ENCODE peak calls at places on chromosomes 11 and 22, in seven cellular contexts. O is mesendoderm, U is NT2/D1, M is heart right ventricle, B is H7, D is adipocyte, K is right lobe of liver. I is an unnamed sample.

GRCh38 chr11:130801287-130802146 is 114.8 kb downstream of the SNX19 start:
- DNase-seq in M (no peak), K (no peak), B (no peak), D (peak; percentile 43), O (no peak), U (no peak), I (no peak)

GRCh38 chr11:66325140-66325754 is 8.4 kb upstream of the CD248 start:
- DNase-seq in D (no peak), U (no peak), M (no peak), K (no peak), O (no peak), B (no peak), I (no peak)

GRCh38 chr22:20437253-20438065 is at the start of gene SCARF2:
- DNase-seq in D (peak; percentile 91), K (no peak), M (peak; percentile 72), B (peak; percentile 98), O (peak; percentile 79), U (no peak), I (no peak)

GRCh38 chr11:14075118-14075601 is 112.6 kb downstream of the SPON1 start:
- DNase-seq in D (no peak), O (peak; percentile 73), B (no peak), U (no peak), M (no peak), K (no peak), I (peak; percentile 58)

GRCh38 chr11:64121637-64122410 is 44.1 kb downstream of the MACROD1 start:
- DNase-seq in O (no peak), D (peak; percentile 39), K (no peak), U (no peak), B (no peak), M (no peak), I (peak; percentile 58)

GRCh38 chr11:103528596-103528995 is 419.4 kb downstream of the DYNC2H1 start:
- DNase-seq in D (peak; percentile 22), M (no peak), B (no peak), O (no peak), K (no peak), U (no peak), I (no peak)

GRCh38 chr22:29907753-29908515 is 25.0 kb downstream of the MTMR3 start:
- DNase-seq in B (no peak), K (peak; percentile 60), D (peak; percentile 92), O (peak; percentile 47), M (peak; percentile 72), U (no peak), I (peak; percentile 98)

GRCh38 chr11:16605440-16605970 is 132.9 kb upstream of the C11orf58 start:
- DNase-seq in M (peak; percentile 43), B (peak; percentile 70), K (peak; percentile 58), D (peak; percentile 78), U (no peak), O (peak; percentile 53), I (peak; percentile 42)

GRCh38 chr11:118263694-118264567 is at the start of gene MPZL2:
- DNase-seq in O (peak; percentile 57), K (peak; percentile 89), M (no peak), D (no peak), B (peak; percentile 38), U (no peak), I (peak; percentile 98)

GRCh38 chr11:130124096-130124495 is 35.5 kb upstream of the ST14 start:
- DNase-seq in O (no peak), M (peak; percentile 72), B (no peak), U (no peak), K (peak; percentile 90), D (peak; percentile 93), I (peak; percentile 91)

GRCh38 chr11:57345555-57346151 is 7.5 kb downstream of the P2RX3 start:
- DNase-seq in U (peak; percentile 79), O (peak; percentile 90), D (peak; percentile 90), M (peak; percentile 42), B (peak; percentile 93), K (peak; percentile 76), I (peak; percentile 80)

GRCh38 chr11:68038226-68038717 is 553 bp upstream of the TCIRG1 start:
- DNase-seq in D (no peak), K (peak; percentile 97), O (no peak), U (no peak), B (peak; percentile 79), M (no peak), I (no peak)

GRCh38 chr11:112212710-112213109 is 13.5 kb upstream of the PTS start:
- DNase-seq in D (no peak), K (no peak), O (no peak), U (no peak), B (no peak), M (no peak), I (peak; percentile 35)

GRCh38 chr11:64448599-64449380 is 89.8 kb downstream of the RPS6KA4 start:
- DNase-seq in M (peak; percentile 86), B (peak; percentile 96), K (peak; percentile 84), D (peak; percentile 91), O (peak; percentile 87), U (peak; percentile 71), I (peak; percentile 68)

GRCh38 chr22:28254396-28254795 is 335.3 kb upstream of the PITPNB start:
- DNase-seq in M (no peak), K (no peak), B (no peak), U (no peak), O (no peak), D (no peak), I (no peak)

GRCh38 chr11:74418509-74418895 is 20.3 kb upstream of the PGM2L1 start:
- DNase-seq in M (no peak), K (no peak), D (peak; percentile 67), O (no peak), U (no peak), B (no peak), I (peak; percentile 82)

GRCh38 chr11:123690490-123690889 is 36.1 kb upstream of the SCN3B start:
- DNase-seq in M (no peak), K (no peak), B (no peak), D (no peak), U (no peak), O (peak; percentile 12), I (peak; percentile 82)

DNA sequence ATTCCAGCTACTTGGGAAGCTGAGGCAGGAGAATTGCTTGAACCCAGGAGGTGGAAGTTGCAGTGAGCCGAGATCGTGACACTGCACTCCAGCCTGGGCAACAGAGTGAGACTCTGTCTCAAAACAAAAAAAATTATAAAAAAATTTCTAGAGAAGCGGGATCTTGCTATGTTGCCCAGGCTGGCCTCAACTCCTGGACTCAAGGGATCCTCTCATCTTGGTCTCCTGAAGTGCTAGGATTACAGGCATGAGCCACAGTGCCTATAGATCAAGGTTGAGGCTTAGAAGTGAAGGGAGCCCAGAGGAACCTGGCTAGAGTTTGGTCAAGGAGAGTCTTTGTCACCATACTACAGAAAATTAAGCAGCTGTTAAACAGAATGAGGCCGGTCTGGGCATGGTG is 1.4 kb upstream of the MCM5 start:
- DNase-seq in D (no peak), U (no peak), O (no peak), B (no peak), M (no peak), K (no peak), I (no peak)
- H3K4me3 ChIP-seq in D (no peak overlapping the region), U (no peak overlapping the region), O (no peak overlapping the region), B (no peak overlapping the region), M (no peak overlapping the region), K (no peak overlapping the region), I (no peak overlapping the region)

GRCh38 chr11:2988361-2988762 is 3.8 kb downstream of the NAP1L4 start:
- DNase-seq in D (peak; percentile 7), K (no peak), M (no peak), O (no peak), B (no peak), U (no peak), I (no peak)
- H3K4me3 ChIP-seq in D (peak overlapping the region; percentile 97), K (peak overlapping the region; percentile 8), M (no peak overlapping the region), O (no peak overlapping the region), B (no peak overlapping the region), U (peak overlapping the region; percentile 21), I (peak overlapping the region; percentile 79)

GRCh38 chr11:121366970-121367369 is 74.4 kb downstream of the SC5D start:
- DNase-seq in O (no peak), M (no peak), K (no peak), B (no peak), D (no peak), U (no peak), I (no peak)
- H3K4me3 ChIP-seq in O (no peak overlapping the region), M (no peak overlapping the region), K (no peak overlapping the region), B (no peak overlapping the region), D (no peak overlapping the region), U (no peak overlapping the region), I (no peak overlapping the region)

GRCh38 chr11:47394322-47395224 is 13.8 kb upstream of the SLC39A13 start:
- DNase-seq in B (peak; percentile 57), D (no peak), M (peak; percentile 63), K (peak; percentile 73), O (no peak), U (no peak), I (no peak)
- H3K4me3 ChIP-seq in B (no peak overlapping the region), D (no peak overlapping the region), M (no peak overlapping the region), K (peak overlapping the region; percentile 12), O (no peak overlapping the region), U (no peak overlapping the region), I (no peak overlapping the region)

GRCh38 chr11:76131142-76131541 is 75.2 kb downstream of the WNT11 start:
- DNase-seq in U (no peak), D (no peak), K (no peak), M (no peak), O (no peak), B (no peak), I (no peak)

GRCh38 chr11:76132268-76132667 is 74.0 kb downstream of the WNT11 start:
- DNase-seq in U (no peak), M (no peak), D (peak; percentile 35), B (no peak), O (no peak), K (no peak), I (no peak)

GRCh38 chr11:76134239-76134638 is 72.1 kb downstream of the WNT11 start:
- DNase-seq in O (no peak), K (no peak), M (no peak), B (no peak), U (no peak), D (no peak), I (no peak)

GRCh38 chr11:76129729-76130128 is 76.6 kb downstream of the WNT11 start:
- DNase-seq in M (no peak), O (no peak), D (no peak), K (no peak), U (no peak), B (no peak), I (no peak)

DNA sequence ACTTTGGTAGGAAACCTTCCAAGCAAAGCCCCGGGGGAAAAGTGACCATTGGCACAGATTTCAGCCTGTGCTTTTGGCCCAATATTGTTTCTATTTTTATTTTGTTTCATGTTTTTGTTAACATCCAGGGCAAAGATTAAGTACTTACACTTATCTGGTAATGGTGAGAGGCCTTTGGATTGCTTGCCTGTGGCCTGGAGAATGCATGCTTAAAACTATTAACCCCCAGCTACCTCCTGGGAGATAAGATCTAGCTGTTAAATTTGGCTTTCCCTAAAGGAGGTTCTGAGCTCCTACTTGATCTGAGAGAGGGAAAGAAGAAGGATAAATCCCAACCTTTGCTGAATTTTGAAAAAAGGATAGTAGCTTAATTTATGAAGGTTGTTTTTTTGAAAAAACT is 74.7 kb downstream of the WNT11 start:
- DNase-seq in O (peak; percentile 78), B (no peak), K (no peak), D (peak; percentile 22), U (no peak), M (no peak), I (no peak)
- H3K4me3 ChIP-seq in O (no peak overlapping the region), B (no peak overlapping the region), K (no peak overlapping the region), D (peak overlapping the region; percentile 10), U (no peak overlapping the region), M (no peak overlapping the region), I (no peak overlapping the region)